ENCODE peak calls at places on chromosomes 12 and 14, in seven cellular contexts. One of them, this sample, is unnamed.

GRCh38 chr14:89324501-89325298 is 92.3 kb downstream of the FOXN3 start:
- DNase-seq in HFFc6: no peak
- DNase-seq in activated naive CD4-positive, alpha-beta T cell treated with anti-CD3 and anti-CD28 coated beads, Interleukin-2, amount 10 ng/mL, durations not matched to agents 7 days and 5 days: no peak
- DNase-seq in T-helper 1 cell: no peak
- DNase-seq in HS-27A: no peak
- DNase-seq in tibial nerve: no peak
- DNase-seq in mesothelial cell of epicardium: no peak
- DNase-seq in this sample: peak; percentile 52

GRCh38 chr12:101924647-101925046 is 47.3 kb downstream of the DRAM1 start:
- DNase-seq in activated naive CD4-positive, alpha-beta T cell treated with anti-CD3 and anti-CD28 coated beads, Interleukin-2, amount 10 ng/mL, durations not matched to agents 7 days and 5 days: no peak
- DNase-seq in HS-27A: no peak
- DNase-seq in tibial nerve: no peak
- DNase-seq in mesothelial cell of epicardium: no peak
- DNase-seq in HFFc6: peak; percentile 33
- DNase-seq in T-helper 1 cell: no peak
- DNase-seq in this sample: no peak

GRCh38 chr12:12877145-12877544 is 14.2 kb upstream of the GPRC5A start:
- DNase-seq in mesothelial cell of epicardium: no peak
- DNase-seq in T-helper 1 cell: no peak
- DNase-seq in HFFc6: no peak
- DNase-seq in tibial nerve: no peak
- DNase-seq in activated naive CD4-positive, alpha-beta T cell treated with anti-CD3 and anti-CD28 coated beads, Interleukin-2, amount 10 ng/mL, durations not matched to agents 7 days and 5 days: no peak
- DNase-seq in HS-27A: no peak
- DNase-seq in this sample: no peak

GRCh38 chr12:106135075-106135474 is 3.7 kb downstream of the NUAK1 start:
- DNase-seq in HFFc6: no peak
- DNase-seq in T-helper 1 cell: no peak
- DNase-seq in mesothelial cell of epicardium: no peak
- DNase-seq in activated naive CD4-positive, alpha-beta T cell treated with anti-CD3 and anti-CD28 coated beads, Interleukin-2, amount 10 ng/mL, durations not matched to agents 7 days and 5 days: no peak
- DNase-seq in HS-27A: no peak
- DNase-seq in tibial nerve: no peak
- DNase-seq in this sample: no peak

GRCh38 chr12:47097276-47097896 is 17.6 kb upstream of the AMIGO2 start:
- DNase-seq in HFFc6: peak; percentile 50
- DNase-seq in activated naive CD4-positive, alpha-beta T cell treated with anti-CD3 and anti-CD28 coated beads, Interleukin-2, amount 10 ng/mL, durations not matched to agents 7 days and 5 days: no peak
- DNase-seq in mesothelial cell of epicardium: no peak
- DNase-seq in tibial nerve: no peak
- DNase-seq in T-helper 1 cell: no peak
- DNase-seq in HS-27A: no peak
- DNase-seq in this sample: no peak

GRCh38 chr12:109967383-109968031 is 28.7 kb downstream of the GIT2 start:
- DNase-seq in tibial nerve: no peak
- DNase-seq in HS-27A: no peak
- DNase-seq in T-helper 1 cell: no peak
- DNase-seq in HFFc6: no peak
- DNase-seq in activated naive CD4-positive, alpha-beta T cell treated with anti-CD3 and anti-CD28 coated beads, Interleukin-2, amount 10 ng/mL, durations not matched to agents 7 days and 5 days: no peak
- DNase-seq in mesothelial cell of epicardium: no peak
- DNase-seq in this sample: no peak

GRCh38 chr12:47947273-47947672 is 16.1 kb upstream of the TMEM106C start:
- DNase-seq in HS-27A: no peak
- DNase-seq in tibial nerve: no peak
- DNase-seq in mesothelial cell of epicardium: no peak
- DNase-seq in HFFc6: no peak
- DNase-seq in T-helper 1 cell: no peak
- DNase-seq in activated naive CD4-positive, alpha-beta T cell treated with anti-CD3 and anti-CD28 coated beads, Interleukin-2, amount 10 ng/mL, durations not matched to agents 7 days and 5 days: no peak
- DNase-seq in this sample: no peak

GRCh38 chr12:127245437-127245836 is 1021.5 kb upstream of the TMEM132C start:
- DNase-seq in activated naive CD4-positive, alpha-beta T cell treated with anti-CD3 and anti-CD28 coated beads, Interleukin-2, amount 10 ng/mL, durations not matched to agents 7 days and 5 days: no peak
- DNase-seq in HFFc6: peak; percentile 74
- DNase-seq in tibial nerve: no peak
- DNase-seq in HS-27A: no peak
- DNase-seq in T-helper 1 cell: no peak
- DNase-seq in mesothelial cell of epicardium: no peak
- DNase-seq in this sample: no peak

GRCh38 chr12:111304642-111305071 is 64.2 kb downstream of the PHETA1 start:
- DNase-seq in T-helper 1 cell: no peak
- DNase-seq in tibial nerve: no peak
- DNase-seq in HS-27A: no peak
- DNase-seq in mesothelial cell of epicardium: no peak
- DNase-seq in activated naive CD4-positive, alpha-beta T cell treated with anti-CD3 and anti-CD28 coated beads, Interleukin-2, amount 10 ng/mL, durations not matched to agents 7 days and 5 days: peak; percentile 59
- DNase-seq in HFFc6: no peak
- DNase-seq in this sample: peak; percentile 29

GRCh38 chr14:20460458-20461229 is 590 bp downstream of the PIP4P1 start:
- DNase-seq in HS-27A: no peak
- DNase-seq in T-helper 1 cell: peak; percentile 52
- DNase-seq in mesothelial cell of epicardium: peak; percentile 43
- DNase-seq in HFFc6: no peak
- DNase-seq in activated naive CD4-positive, alpha-beta T cell treated with anti-CD3 and anti-CD28 coated beads, Interleukin-2, amount 10 ng/mL, durations not matched to agents 7 days and 5 days: peak; percentile 81
- DNase-seq in tibial nerve: no peak
- DNase-seq in this sample: no peak

GRCh38 chr12:22530-23201 is 43.9 kb upstream of the IQSEC3 start:
- DNase-seq in activated naive CD4-positive, alpha-beta T cell treated with anti-CD3 and anti-CD28 coated beads, Interleukin-2, amount 10 ng/mL, durations not matched to agents 7 days and 5 days: no peak
- DNase-seq in HFFc6: no peak
- DNase-seq in T-helper 1 cell: no peak
- DNase-seq in mesothelial cell of epicardium: no peak
- DNase-seq in tibial nerve: no peak
- DNase-seq in HS-27A: no peak
- DNase-seq in this sample: no peak

This sample was measured in Jurkat, Clone E6-1.